ENCODE peak calls at places on chromosomes 11 and 22, in five cellular contexts. One of them, this sample, is unnamed.

GRCh38 chr11:16572946-16573345 is 165.5 kb upstream of the C11orf58 start:
- DNase-seq in head of caudate nucleus: no peak
- DNase-seq in NCI-H748 treated with DMSO at 0.1 percent for 48 hours: peak
- DNase-seq in DMS153: peak
- DNase-seq in A673: peak
- DNase-seq in this sample: peak

GRCh38 chr22:23218867-23219251 is 38.5 kb downstream of the BCR start:
- DNase-seq in head of caudate nucleus: no peak
- DNase-seq in NCI-H748 treated with DMSO at 0.1 percent for 48 hours: peak
- DNase-seq in DMS153: peak
- DNase-seq in A673: peak
- DNase-seq in this sample: peak

GRCh38 chr11:96013459-96014213 is 89.7 kb upstream of the MTMR2 start:
- DNase-seq in head of caudate nucleus: no peak
- DNase-seq in NCI-H748 treated with DMSO at 0.1 percent for 48 hours: no peak
- DNase-seq in DMS153: no peak
- DNase-seq in A673: no peak
- DNase-seq in this sample: peak

GRCh38 chr11:34639545-34639944 is 18.7 kb downstream of the EHF start:
- DNase-seq in head of caudate nucleus: no peak
- DNase-seq in NCI-H748 treated with DMSO at 0.1 percent for 48 hours: no peak
- DNase-seq in DMS153: no peak
- DNase-seq in A673: no peak
- DNase-seq in this sample: no peak

GRCh38 chr11:12276831-12277475 is 100.4 kb upstream of the PARVA start:
- DNase-seq in head of caudate nucleus: no peak
- DNase-seq in NCI-H748 treated with DMSO at 0.1 percent for 48 hours: no peak
- DNase-seq in DMS153: no peak
- DNase-seq in A673: no peak
- DNase-seq in this sample: no peak

GRCh38 chr22:49789289-49790141 is 38.2 kb downstream of the BRD1 start:
- DNase-seq in head of caudate nucleus: no peak
- DNase-seq in NCI-H748 treated with DMSO at 0.1 percent for 48 hours: no peak
- DNase-seq in DMS153: no peak
- DNase-seq in A673: peak
- DNase-seq in this sample: no peak

GRCh38 chr11:37657645-37658044 is 1059.6 kb upstream of the RAG2 start:
- DNase-seq in head of caudate nucleus: no peak
- DNase-seq in NCI-H748 treated with DMSO at 0.1 percent for 48 hours: no peak
- DNase-seq in DMS153: peak
- DNase-seq in A673: peak
- DNase-seq in this sample: peak

GRCh38 chr11:45974806-45975205 is 52.4 kb downstream of the LARGE2 start:
- DNase-seq in head of caudate nucleus: no peak
- DNase-seq in NCI-H748 treated with DMSO at 0.1 percent for 48 hours: no peak
- DNase-seq in DMS153: no peak
- DNase-seq in A673: no peak
- DNase-seq in this sample: no peak

GRCh38 chr22:23529166-23530103 is 50.7 kb downstream of the IGLL1 start:
- DNase-seq in head of caudate nucleus: no peak
- DNase-seq in NCI-H748 treated with DMSO at 0.1 percent for 48 hours: no peak
- DNase-seq in DMS153: no peak
- DNase-seq in A673: no peak
- DNase-seq in this sample: no peak

GRCh38 chr22:30743257-30744020 is 48.8 kb downstream of the OSBP2 start:
- DNase-seq in head of caudate nucleus: no peak
- DNase-seq in NCI-H748 treated with DMSO at 0.1 percent for 48 hours: no peak
- DNase-seq in DMS153: no peak
- DNase-seq in A673: no peak
- DNase-seq in this sample: no peak

GRCh38 chr22:32446321-32446720 is 17.9 kb downstream of the BPIFC start:
- DNase-seq in head of caudate nucleus: no peak
- DNase-seq in NCI-H748 treated with DMSO at 0.1 percent for 48 hours: no peak
- DNase-seq in DMS153: no peak
- DNase-seq in A673: no peak
- DNase-seq in this sample: peak